ENCODE peak calls at places on chromosome 21, in four cellular contexts. G is aorta; C is astrocyte; Z is CD8-positive, alpha-beta T cell. U is an unnamed sample.
A peak's percentile ranks its signal among the peaks of the same experiment; 100 is the strongest.

GRCh38 chr21:28018741-28019669 is 973.7 kb downstream of the LTN1 start:
- DNase-seq in G (no peak), C (no peak), Z (no peak), U (no peak)

GRCh38 chr21:35406600-35406999 is 357.5 kb upstream of the RUNX1 start:
- DNase-seq in G (no peak), C (no peak), Z (no peak), U (no peak)

GRCh38 chr21:38139380-38140168 is 117.2 kb upstream of the KCNJ15 start:
- DNase-seq in G (no peak), C (peak; percentile 7), Z (no peak), U (no peak)

GRCh38 chr21:35428041-35428400 is 378.9 kb upstream of the RUNX1 start:
- DNase-seq in G (no peak), C (no peak), Z (no peak), U (no peak)

GRCh38 chr21:46093668-46094400 is 4.1 kb upstream of the COL6A2 start:
- DNase-seq in G (peak; percentile 68), C (no peak), Z (no peak), U (no peak)

GRCh38 chr21:46474365-46474764 is 15.7 kb downstream of the DIP2A start:
- DNase-seq in G (no peak), C (no peak), Z (no peak), U (no peak)

GRCh38 chr21:32094792-32095191 is 184.1 kb downstream of the MIS18A start:
- DNase-seq in G (no peak), C (no peak), Z (no peak), U (no peak)

GRCh38 chr21:17610862-17611261 is 1.8 kb downstream of the BTG3 start:
- DNase-seq in G (no peak), C (no peak), Z (no peak), U (peak; percentile 17)

GRCh38 chr21:29374481-29374880 is 75.8 kb downstream of the BACH1 start:
- DNase-seq in G (no peak), C (no peak), Z (no peak), U (no peak)

GRCh38 chr21:34930971-34931370 is 118.1 kb downstream of the RUNX1 start:
- DNase-seq in G (no peak), C (peak; percentile 80), Z (no peak), U (no peak)

GRCh38 chr21:45945868-45946210 is 35.7 kb upstream of the COL6A1 start:
- DNase-seq in G (peak; percentile 58), C (no peak), Z (no peak), U (no peak)

GRCh38 chr21:34865922-34866271 is 183.2 kb downstream of the RUNX1 start:
- DNase-seq in G (no peak), C (no peak), Z (no peak), U (no peak)

GRCh38 chr21:34992736-34993135 is 56.4 kb downstream of the RUNX1 start:
- DNase-seq in G (peak; percentile 88), C (peak; percentile 83), Z (no peak), U (no peak)

GRCh38 chr21:15749045-15749867 is 19.5 kb downstream of the USP25 start:
- DNase-seq in G (no peak), C (peak; percentile 5), Z (no peak), U (no peak)

GRCh38 chr21:41142051-41142795 is 25.7 kb upstream of the BACE2 start:
- DNase-seq in G (no peak), C (peak; percentile 97), Z (no peak), U (no peak)

GRCh38 chr21:31557956-31558838 is 101.3 kb upstream of the SOD1 start:
- DNase-seq in G (peak; percentile 73), C (no peak), Z (peak; percentile 20), U (peak; percentile 59)

DNA sequence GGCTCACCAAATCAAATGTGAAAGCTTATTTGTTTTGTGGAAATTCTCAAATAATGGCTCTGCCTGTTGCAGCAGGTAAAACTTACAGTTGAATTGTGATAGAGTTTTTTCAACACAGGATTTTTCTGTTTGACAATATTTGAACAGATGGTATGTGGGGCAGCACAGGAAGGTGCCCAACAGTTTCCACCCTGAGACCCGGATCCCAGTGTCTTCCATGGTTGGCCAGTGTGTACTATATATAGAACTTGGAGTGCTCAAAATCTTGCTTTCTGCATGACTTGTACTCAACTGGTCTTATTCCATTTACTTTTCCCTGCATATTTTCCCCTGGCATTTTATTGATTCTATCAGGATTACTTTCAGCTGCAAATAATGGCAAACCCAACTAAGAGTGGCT is 90.7 kb upstream of the SIM2 start:
- DNase-seq in G (no peak), C (no peak), Z (no peak), U (no peak)
- H3K4me1 ChIP-seq in G (no peaks in the 10 kb centered on the region), C (peaks cover 7% of the 10 kb centered on the region), Z (peaks cover 7% of the 10 kb centered on the region), U (no peaks in the 10 kb centered on the region)

DNA sequence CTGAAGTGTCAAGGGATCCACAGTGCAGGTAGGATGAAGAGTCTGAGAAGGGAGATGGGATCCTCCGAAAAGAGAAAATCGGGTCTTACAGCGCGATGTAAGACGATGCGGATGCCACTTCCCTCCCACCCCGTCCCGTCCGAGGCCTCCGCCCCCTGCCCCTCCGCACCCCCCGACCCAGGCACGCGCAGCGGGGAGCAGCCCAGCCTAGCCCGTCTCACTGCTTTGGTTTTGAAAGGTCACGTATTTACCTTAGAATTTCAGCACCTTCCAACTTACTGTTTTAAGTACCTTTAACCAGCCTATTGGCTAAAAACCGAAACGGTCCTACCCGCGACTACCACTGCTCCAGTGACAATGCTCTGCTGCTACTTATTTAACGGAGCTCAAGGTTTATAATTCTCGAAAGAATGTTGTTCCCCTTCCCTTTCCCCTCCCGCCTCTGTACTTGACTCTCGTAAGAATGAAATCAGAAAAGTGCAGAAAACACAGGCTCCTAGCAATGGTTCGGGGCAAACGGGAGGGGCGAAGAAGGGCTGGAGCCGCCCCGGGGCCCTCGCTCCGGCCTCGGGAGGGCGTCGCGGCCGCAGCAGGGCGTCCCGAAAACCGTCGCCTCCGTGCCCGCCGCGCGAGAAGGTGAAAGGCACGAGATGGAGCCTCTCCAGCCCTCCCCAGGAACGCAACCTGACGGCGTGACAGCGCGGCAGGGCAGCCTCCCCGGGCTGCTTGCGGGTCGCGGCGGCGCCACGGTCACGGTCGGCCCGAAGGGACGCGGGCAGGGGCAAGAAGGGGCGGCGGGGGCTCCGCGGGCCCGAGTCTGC is 706 bp downstream of the TMEM50B start:
- DNase-seq in G (no peak), C (peak; percentile 8), Z (peak; percentile 25), U (peak; percentile 76)
- H3K27ac ChIP-seq in G (peak overlapping the region; percentile 91), C (peak overlapping the region; percentile 86), Z (peak overlapping the region; percentile 87), U (peak overlapping the region; percentile 90)

DNA sequence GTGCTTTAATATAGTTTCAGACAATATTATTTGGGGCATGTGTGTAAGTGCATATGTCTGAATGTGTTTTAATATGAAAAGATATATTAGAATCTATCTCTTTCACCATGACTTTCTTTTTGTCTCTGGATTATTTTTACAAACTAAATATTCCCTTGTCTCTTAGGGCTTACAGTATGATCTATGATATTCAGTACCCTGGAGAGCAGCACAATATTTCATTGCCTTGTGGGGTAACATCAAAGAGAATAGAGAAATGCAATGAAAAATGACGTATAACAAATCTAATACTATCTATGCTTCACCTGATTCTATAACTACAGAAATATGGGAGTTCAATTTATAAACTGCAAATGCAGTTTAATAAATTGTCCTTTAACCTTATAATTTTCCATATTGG is 2084.5 kb downstream of the MRPL39 start:
- DNase-seq in G (no peak), C (no peak), Z (no peak), U (no peak)
- H3K4me1 ChIP-seq in G (no peaks in the 10 kb centered on the region), C (no peaks in the 10 kb centered on the region), Z (no peaks in the 10 kb centered on the region), U (no peaks in the 10 kb centered on the region)

GRCh38 chr21:44348861-44349260 is 4.6 kb upstream of the TRPM2 start:
- DNase-seq in G (peak; percentile 75), C (no peak), Z (no peak), U (peak; percentile 61)

GRCh38 chr21:44349847-44350772 is 3.3 kb upstream of the TRPM2 start:
- DNase-seq in G (peak; percentile 76), C (no peak), Z (no peak), U (peak; percentile 51)

GRCh38 chr21:44349416-44349846 is 4.0 kb upstream of the TRPM2 start:
- DNase-seq in G (peak; percentile 63), C (no peak), Z (no peak), U (peak; percentile 10)

GRCh38 chr21:44345495-44345894 is 6.3 kb upstream of the CFAP410 start:
- DNase-seq in G (no peak), C (no peak), Z (no peak), U (no peak)

GRCh38 chr21:44347911-44348451 is 5.4 kb upstream of the TRPM2 start:
- DNase-seq in G (no peak), C (no peak), Z (no peak), U (no peak)
- H3K27ac ChIP-seq in G (no peak overlapping the region), C (no peak overlapping the region), Z (no peak overlapping the region), U (no peak overlapping the region)

DNA sequence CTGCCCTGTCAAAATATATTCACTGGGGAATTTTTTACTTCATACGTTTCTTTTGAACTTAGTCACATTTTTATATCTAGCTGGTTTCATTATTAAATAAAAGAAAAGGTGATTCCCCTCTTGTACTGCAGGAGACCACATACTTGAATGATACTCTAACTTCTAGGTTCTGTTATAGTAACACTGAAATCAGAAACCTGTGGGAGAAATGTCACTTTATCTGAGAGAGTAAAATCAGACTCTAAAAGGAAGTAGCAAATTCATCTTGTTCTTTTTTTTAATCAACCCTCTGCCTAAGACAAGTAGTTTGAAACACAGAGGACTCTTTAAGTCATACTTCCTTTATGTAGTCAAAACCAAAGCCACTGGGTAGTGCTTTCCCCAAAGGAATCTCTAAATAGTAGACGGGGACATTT is 34.4 kb downstream of the MRPL39 start:
- DNase-seq in G (no peak), C (peak; percentile 60), Z (no peak), U (no peak)
- H3K4me1 ChIP-seq in G (no peaks in the 10 kb centered on the region), C (peaks cover 43% of the 10 kb centered on the region), Z (peaks cover 22% of the 10 kb centered on the region), U (no peaks in the 10 kb centered on the region)

GRCh38 chr21:42654913-42655796 is 1.7 kb downstream of the PDE9A start:
- DNase-seq in G (no peak), C (no peak), Z (no peak), U (no peak)
- H3K27ac ChIP-seq in G (no peak overlapping the region), C (no peak overlapping the region), Z (no peak overlapping the region), U (no peak overlapping the region)

U was measured in right cardiac atrium.